ENCODE peak calls at places on chromosome 10, in six cellular contexts. W is HepG2, O is GM12878, Z is K562, E is HL-60, R is H1. F is an unnamed sample.

GRCh38 chr10:108601856-108602255 is 1321.5 kb downstream of the XPNPEP1 start:
- DNase-seq in W (no peak), R (no peak), Z (no peak), E (no peak), O (no peak), F (no peak)

GRCh38 chr10:116891208-116891607 is 41.9 kb downstream of the ENO4 start:
- DNase-seq in R (no peak), O (no peak), E (no peak), W (no peak), Z (no peak), F (peak)

GRCh38 chr10:25465582-25466372 is 291.0 kb downstream of the GPR158 start:
- DNase-seq in R (no peak), Z (peak), O (no peak), E (no peak), W (no peak), F (no peak)

GRCh38 chr10:1122349-1122748 is 66.2 kb downstream of the WDR37 start:
- DNase-seq in W (no peak), E (no peak), O (no peak), Z (no peak), R (no peak), F (no peak)

GRCh38 chr10:46525177-46525823 is 31.2 kb downstream of the GPRIN2 start:
- DNase-seq in R (no peak), Z (no peak), E (no peak), W (no peak), O (no peak), F (peak)

GRCh38 chr10:13180788-13181187 is 19.4 kb downstream of the MCM10 start:
- DNase-seq in E (no peak), R (no peak), Z (no peak), O (peak), W (no peak), F (no peak)

GRCh38 chr10:132644544-132645530 is 107.2 kb downstream of the INPP5A start:
- DNase-seq in Z (no peak), O (no peak), E (no peak), R (no peak), W (no peak), F (no peak)

GRCh38 chr10:28883741-28884443 is 206.6 kb downstream of the BAMBI start:
- DNase-seq in E (no peak), Z (no peak), O (no peak), W (no peak), R (no peak), F (no peak)

GRCh38 chr10:74206727-74207126 is 55.7 kb downstream of the ADK start:
- DNase-seq in W (no peak), R (no peak), E (no peak), Z (no peak), O (no peak), F (no peak)

GRCh38 chr10:30784896-30785605 is 155.5 kb upstream of the LYZL2 start:
- DNase-seq in R (peak), E (no peak), O (no peak), W (no peak), Z (no peak), F (peak)

GRCh38 chr10:111077715-111078504 is 1.1 kb downstream of the ADRA2A start:
- DNase-seq in E (peak), W (no peak), O (no peak), R (peak), Z (no peak), F (peak)
- TF ChIP-seq GABPA in E (peak), W (no peak), O (no peak), R (peak), Z (no peak), F (no peak)

GRCh38 chr10:101782811-101783735 is at the start of gene NPM3:
- DNase-seq in W (peak), O (no peak), E (peak), R (peak), Z (peak), F (peak)
- TF ChIP-seq GABPA in W (peak), O (peak), E (no peak), R (no peak), Z (peak), F (peak)

GRCh38 chr10:78802866-78803265 is 265.9 kb upstream of the ZMIZ1 start:
- DNase-seq in R (no peak), W (no peak), Z (no peak), O (no peak), E (no peak), F (peak)

GRCh38 chr10:78803710-78804109 is 265.1 kb upstream of the ZMIZ1 start:
- DNase-seq in W (no peak), E (no peak), R (no peak), Z (no peak), O (no peak), F (no peak)

GRCh38 chr10:78806805-78807221 is 262.0 kb upstream of the ZMIZ1 start:
- DNase-seq in R (no peak), Z (no peak), E (no peak), W (no peak), O (no peak), F (no peak)

GRCh38 chr10:78804356-78805032 is 264.3 kb upstream of the ZMIZ1 start:
- DNase-seq in W (no peak), Z (no peak), E (no peak), O (no peak), R (no peak), F (peak)

DNA sequence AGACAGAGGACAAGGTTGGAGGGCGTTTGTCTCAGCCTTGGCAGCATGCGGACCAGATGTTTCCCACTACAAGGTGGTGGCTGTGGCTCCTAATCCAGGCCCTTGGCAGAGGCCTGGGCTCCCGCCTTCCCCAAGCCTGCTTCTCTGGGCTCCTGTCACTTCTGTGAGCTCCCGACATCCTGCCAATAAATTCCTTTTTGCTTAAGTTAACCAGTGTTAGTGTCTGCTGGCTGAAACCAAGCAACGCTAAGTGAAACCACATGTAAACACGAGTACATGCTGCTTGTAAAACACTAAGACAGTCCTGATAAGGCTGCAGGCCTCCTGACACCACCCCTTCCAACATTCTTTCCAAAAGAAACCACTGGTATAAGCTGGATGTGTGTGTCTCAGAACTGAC is 263.6 kb upstream of the ZMIZ1 start:
- DNase-seq in W (no peak), R (no peak), E (no peak), O (no peak), Z (no peak), F (peak)
- TF ChIP-seq GABPA in W (no peak), R (no peak), E (no peak), O (no peak), Z (no peak), F (no peak)

DNA sequence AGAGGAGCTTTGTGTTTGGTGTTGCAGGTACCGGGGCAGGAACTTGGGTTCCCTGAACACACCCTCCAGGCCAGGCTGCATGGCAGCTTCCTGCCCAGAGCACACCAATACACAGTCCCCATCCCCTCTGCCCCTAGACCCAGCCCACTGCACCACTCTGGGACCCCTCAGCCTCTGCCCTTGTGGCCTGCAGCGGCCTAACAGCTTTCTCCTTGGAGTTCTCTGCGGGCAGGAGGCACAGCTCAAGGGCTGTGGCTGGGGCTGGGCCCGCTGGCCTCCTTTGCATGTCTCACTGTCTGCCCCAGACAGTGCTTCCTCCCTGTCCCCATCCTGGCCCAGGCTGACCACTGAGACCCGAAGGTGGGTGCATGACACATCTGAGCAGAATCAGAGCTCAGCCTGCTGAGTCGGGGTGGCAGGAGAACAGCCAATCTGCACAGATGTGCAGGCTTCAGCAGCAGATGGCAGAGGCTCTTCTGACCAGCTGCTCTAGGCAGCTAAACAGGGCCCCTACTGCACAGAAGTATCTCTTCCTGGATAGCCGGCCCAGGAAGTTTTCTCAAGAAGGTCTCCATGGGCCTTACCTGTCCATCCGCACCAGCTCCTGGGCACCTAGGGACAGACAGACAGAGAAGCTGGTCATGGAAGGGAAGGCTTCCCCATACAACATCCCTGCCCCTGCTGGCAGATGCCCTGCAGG is 20.8 kb downstream of the VSIR start:
- DNase-seq in R (no peak), E (no peak), W (no peak), Z (no peak), O (no peak), F (no peak)
- TF ChIP-seq GABPA in R (no peak), E (no peak), W (no peak), Z (no peak), O (no peak), F (no peak)

DNA sequence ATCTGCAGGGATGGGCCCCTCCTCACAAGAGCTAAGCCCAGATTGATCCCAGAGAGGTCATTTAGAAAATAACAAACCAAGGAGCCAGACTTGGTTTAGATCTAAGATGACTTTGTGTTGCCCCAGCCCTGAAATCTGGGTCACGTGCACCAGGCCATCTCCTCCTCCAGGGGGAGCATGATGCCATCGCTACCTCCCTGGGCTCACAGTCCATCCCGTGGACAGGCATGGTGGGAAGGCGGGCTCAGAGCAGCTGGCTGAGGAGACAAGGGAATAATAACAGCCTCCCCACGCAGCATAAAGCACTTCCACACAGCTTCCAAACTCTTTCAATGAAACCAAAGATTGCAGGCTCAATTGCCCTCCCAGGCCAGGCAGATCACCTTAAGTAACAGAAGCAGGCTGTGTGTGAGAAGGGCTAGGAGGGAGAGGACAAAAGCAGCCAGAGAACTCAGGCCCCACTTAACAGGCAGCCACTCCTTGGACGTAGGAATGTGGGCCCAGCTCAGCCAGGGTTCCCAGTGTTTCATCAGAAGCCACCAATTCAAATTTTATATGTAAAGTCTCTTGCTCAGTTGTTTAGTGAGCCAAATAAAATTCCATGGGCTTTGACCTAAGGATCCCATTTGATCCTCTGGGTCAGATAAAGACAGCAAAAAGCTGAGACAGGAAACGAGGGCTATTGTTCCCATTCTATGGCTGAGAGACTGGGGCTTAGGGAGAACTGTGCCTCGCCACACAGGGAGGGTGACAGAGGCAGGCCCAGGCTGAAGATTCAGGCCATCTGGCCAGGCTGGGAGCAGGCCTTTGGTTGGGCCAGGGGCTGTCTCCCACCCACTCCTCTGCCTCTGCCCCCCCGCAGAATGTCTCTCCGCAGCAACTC is 100.2 kb downstream of the COL13A1 start:
- DNase-seq in Z (peak), E (peak), O (no peak), W (peak), R (peak), F (peak)
- TF ChIP-seq GABPA in Z (no peak), E (no peak), O (no peak), W (no peak), R (no peak), F (no peak)

DNA sequence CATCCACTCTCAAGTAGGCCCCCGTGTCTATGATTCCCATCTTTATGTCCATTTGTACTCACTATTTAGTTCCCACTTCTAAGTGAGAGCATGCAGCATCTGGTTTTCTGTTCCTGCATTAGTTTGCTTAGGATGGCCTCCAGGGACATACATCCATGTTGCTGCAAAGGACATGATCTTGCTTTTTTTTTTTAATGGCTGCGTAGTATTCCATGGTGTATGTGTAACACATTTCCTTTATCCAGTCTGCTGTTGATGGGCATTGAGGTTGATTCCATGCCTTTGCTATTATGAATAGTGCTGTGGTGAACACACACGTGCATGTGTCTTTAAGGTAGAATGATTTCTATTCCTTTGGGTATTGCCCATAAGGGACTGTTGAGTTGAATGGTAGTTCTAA is 67.8 kb downstream of the SFMBT2 start:
- DNase-seq in O (no peak), E (no peak), Z (no peak), W (no peak), R (no peak), F (no peak)
- TF ChIP-seq GABPA in O (no peak), E (no peak), Z (no peak), W (no peak), R (no peak), F (no peak)

GRCh38 chr10:87862644-87863101 is 660 bp downstream of the KLLN start:
- DNase-seq in R (no peak), Z (peak), O (no peak), E (no peak), W (no peak), F (no peak)

GRCh38 chr10:87860156-87860795 is 3.1 kb downstream of the KLLN start:
- DNase-seq in W (peak), R (no peak), E (peak), O (peak), Z (peak), F (peak)

GRCh38 chr10:87861034-87861433 is 2.3 kb downstream of the KLLN start:
- DNase-seq in R (no peak), E (peak), Z (no peak), O (no peak), W (no peak), F (no peak)

GRCh38 chr10:87861953-87862643 is 1.2 kb downstream of the KLLN start:
- DNase-seq in Z (peak), R (peak), E (peak), O (peak), W (peak), F (peak)

GRCh38 chr10:87861566-87861952 is 1.8 kb downstream of the KLLN start:
- DNase-seq in W (peak), Z (peak), O (peak), R (no peak), E (peak), F (no peak)
- TF ChIP-seq GABPA in W (no peak), Z (no peak), O (no peak), R (no peak), E (no peak), F (no peak)

GRCh38 chr10:106795619-106796018 is 368.9 kb downstream of the SORCS1 start:
- DNase-seq in W (peak), R (no peak), E (no peak), O (peak), Z (peak), F (peak)
- TF ChIP-seq GABPA in W (no peak), R (no peak), E (no peak), O (no peak), Z (no peak), F (no peak)

F was measured in SK-N-SH.